ENCODE peak calls at places on chromosomes 16 and 17, in eight cellular contexts. W, Y, U, R, C, E, F and M are unnamed samples.
A peak's percentile ranks its signal among the peaks of the same experiment; 100 is the strongest.

GRCh38 chr16:47229651-47230050 is 85.9 kb upstream of the NETO2 start:
- DNase-seq in W (no peak), C (no peak), R (no peak), U (no peak), E (no peak), F (no peak), Y (no peak), M (no peak)

GRCh38 chr16:79334127-79334526 is 266.4 kb downstream of the MAF start:
- DNase-seq in Y (no peak), E (peak; percentile 62), W (no peak), R (peak; percentile 66), F (peak; percentile 26), C (no peak), U (no peak), M (no peak)

GRCh38 chr16:51155901-51156810 is 5.1 kb upstream of the SALL1 start:
- DNase-seq in E (no peak), W (no peak), R (peak; percentile 3), F (no peak), U (no peak), C (peak; percentile 13), Y (no peak), M (no peak)

GRCh38 chr16:66399930-66400329 is 27.2 kb upstream of the BEAN1 start:
- DNase-seq in F (no peak), E (no peak), W (no peak), R (no peak), U (no peak), Y (no peak), C (no peak), M (no peak)

GRCh38 chr17:38915639-38915995 is 9.8 kb upstream of the LASP1NB start:
- DNase-seq in U (no peak), F (no peak), W (peak; percentile 39), C (no peak), R (no peak), E (no peak), Y (no peak), M (no peak)

GRCh38 chr17:58200024-58200633 is 7.6 kb downstream of the EPX start:
- DNase-seq in W (no peak), Y (no peak), R (peak; percentile 79), C (peak; percentile 58), E (peak; percentile 47), F (peak; percentile 37), U (peak; percentile 4), M (no peak)

GRCh38 chr16:54538241-54538640 is 251.7 kb upstream of the IRX3 start:
- DNase-seq in R (no peak), U (no peak), F (no peak), C (peak; percentile 63), E (no peak), Y (no peak), W (no peak), M (no peak)

GRCh38 chr16:74800216-74800871 is 25.7 kb upstream of the FA2H start:
- DNase-seq in U (no peak), W (no peak), Y (no peak), E (no peak), R (no peak), F (no peak), C (no peak), M (no peak)

GRCh38 chr17:58328195-58329034 is at the start of gene TSPOAP1:
- DNase-seq in R (peak; percentile 90), W (no peak), F (peak; percentile 50), E (peak; percentile 21), U (no peak), Y (peak; percentile 86), C (no peak), M (peak; percentile 83)